ENCODE peak calls at places on chromosomes 11 and 22, in four cellular contexts. O is suprapubic skin, G is heart left ventricle, V is esophagus squamous epithelium. F is an unnamed sample.

GRCh38 chr11:4495487-4495886 is 13.0 kb downstream of the OR52K1 start:
- DNase-seq in O (no peak), G (no peak), V (no peak), F (no peak)

GRCh38 chr11:107196732-107197131 is 178.5 kb upstream of the GUCY1A2 start:
- DNase-seq in O (no peak), G (no peak), V (no peak), F (no peak)

GRCh38 chr11:64864473-64865285 is 13.7 kb downstream of the EHD1 start:
- DNase-seq in O (no peak), G (peak), V (no peak), F (no peak)

GRCh38 chr11:8092587-8093424 is 11.8 kb downstream of the TUB start:
- DNase-seq in O (peak), G (peak), V (no peak), F (peak)

GRCh38 chr22:39148727-39149535 is 3.5 kb downstream of the CBX7 start:
- DNase-seq in O (peak), G (peak), V (no peak), F (no peak)

GRCh38 chr11:116052603-116053537 is 548.7 kb upstream of the CADM1 start:
- DNase-seq in O (no peak), G (no peak), V (no peak), F (no peak)

GRCh38 chr11:22792497-22792896 is 37.1 kb downstream of the SVIP start:
- DNase-seq in O (no peak), G (no peak), V (no peak), F (no peak)

GRCh38 chr11:73625690-73626318 is 20.6 kb upstream of the PLEKHB1 start:
- DNase-seq in O (peak), G (peak), V (no peak), F (peak)

GRCh38 chr11:69884751-69885150 is 65.5 kb upstream of the FGF3 start:
- DNase-seq in O (no peak), G (no peak), V (no peak), F (no peak)

GRCh38 chr11:130561441-130561881 is 113.0 kb downstream of the ADAMTS15 start:
- DNase-seq in O (no peak), G (no peak), V (no peak), F (no peak)

GRCh38 chr22:46563381-46564083 is 26.1 kb upstream of the CELSR1 start:
- DNase-seq in O (peak), G (peak), V (no peak), F (no peak)

GRCh38 chr11:1569251-1569780 is 2.8 kb downstream of the DUSP8 start:
- DNase-seq in O (no peak), G (no peak), V (no peak), F (no peak)

GRCh38 chr11:44751066-44751465 is 24.3 kb downstream of the TSPAN18 start:
- DNase-seq in O (no peak), G (no peak), V (no peak), F (peak)

GRCh38 chr11:9825315-9825714 is 161.4 kb downstream of the SWAP70 start:
- DNase-seq in O (no peak), G (no peak), V (no peak), F (no peak)

GRCh38 chr11:102846292-102846691 is 2.9 kb upstream of the MMP3 start:
- DNase-seq in O (no peak), G (no peak), V (no peak), F (no peak)

GRCh38 chr11:124896821-124897391 is 759 bp downstream of the ROBO4 start:
- DNase-seq in O (no peak), G (peak), V (no peak), F (no peak)

GRCh38 chr22:45335021-45335818 is 25.5 kb downstream of the FAM118A start:
- DNase-seq in O (no peak), G (peak), V (no peak), F (peak)

GRCh38 chr11:95849087-95849825 is 59.0 kb downstream of the CEP57 start:
- DNase-seq in O (no peak), G (peak), V (no peak), F (peak)

GRCh38 chr11:90737328-90738050 is 514.6 kb upstream of the CHORDC1 start:
- DNase-seq in O (no peak), G (no peak), V (no peak), F (no peak)

GRCh38 chr11:129191649-129192048 is 476 bp downstream of the ARHGAP32 start:
- DNase-seq in O (no peak), G (no peak), V (no peak), F (no peak)

GRCh38 chr11:68542617-68543016 is 82.1 kb downstream of the PPP6R3 start:
- DNase-seq in O (no peak), G (no peak), V (no peak), F (no peak)

DNA sequence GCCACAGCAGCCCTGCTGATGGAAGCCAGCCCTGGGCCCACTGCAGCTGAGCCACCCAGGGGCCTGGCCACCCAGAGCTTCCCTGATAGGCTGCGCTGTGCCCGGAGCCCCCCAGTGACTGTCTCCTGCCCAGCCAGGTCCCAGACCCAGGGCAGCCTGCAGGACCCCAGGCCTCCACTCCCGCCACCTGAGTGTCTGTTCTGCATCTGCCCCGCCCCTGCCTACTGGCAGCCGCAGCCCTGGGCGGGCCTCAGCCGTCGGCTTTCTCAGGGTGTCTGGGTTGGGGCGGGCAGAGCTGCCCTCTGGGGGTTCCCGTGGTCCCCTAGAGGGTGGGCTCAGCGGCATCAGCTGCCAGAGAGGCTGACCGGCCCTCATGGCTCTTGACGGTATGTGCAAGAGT is 12.5 kb upstream of the PIM3 start:
- DNase-seq in O (no peak), G (no peak), V (no peak), F (no peak)
- TF ChIP-seq POLR2A in O (no peak), G (no peak), V (no peak), F (no peak)

GRCh38 chr22:36855478-36855877 is 5.3 kb upstream of the NCF4 start:
- DNase-seq in O (no peak), G (no peak), V (no peak), F (no peak)

GRCh38 chr22:36856792-36857135 is 4.0 kb upstream of the NCF4 start:
- DNase-seq in O (no peak), G (no peak), V (no peak), F (no peak)

GRCh38 chr22:36853407-36854099 is 7.3 kb upstream of the NCF4 start:
- DNase-seq in O (peak), G (peak), V (peak), F (peak)

GRCh38 chr22:36858156-36858555 is 2.6 kb upstream of the NCF4 start:
- DNase-seq in O (no peak), G (no peak), V (no peak), F (no peak)

GRCh38 chr22:36856121-36856791 is 4.5 kb upstream of the NCF4 start:
- DNase-seq in O (peak), G (peak), V (peak), F (peak)
- TF ChIP-seq CTCF in O (peak), G (peak), V (peak), F (no peak)

GRCh38 chr11:100726709-100727108 is 39.6 kb downstream of the ARHGAP42 start:
- DNase-seq in O (no peak), G (no peak), V (no peak), F (no peak)
- TF ChIP-seq POLR2A in O (no peak), G (no peak), V (no peak), F (no peak)

GRCh38 chr22:23082534-23083314 is 12.4 kb downstream of the GNAZ start:
- DNase-seq in O (no peak), G (no peak), V (no peak), F (no peak)

GRCh38 chr22:23078462-23078787 is 8.1 kb downstream of the GNAZ start:
- DNase-seq in O (no peak), G (no peak), V (no peak), F (no peak)

GRCh38 chr22:23079240-23079768 is 9.0 kb downstream of the GNAZ start:
- DNase-seq in O (no peak), G (no peak), V (no peak), F (no peak)

GRCh38 chr22:23079814-23080521 is 9.6 kb downstream of the GNAZ start:
- DNase-seq in O (no peak), G (no peak), V (no peak), F (no peak)

DNA sequence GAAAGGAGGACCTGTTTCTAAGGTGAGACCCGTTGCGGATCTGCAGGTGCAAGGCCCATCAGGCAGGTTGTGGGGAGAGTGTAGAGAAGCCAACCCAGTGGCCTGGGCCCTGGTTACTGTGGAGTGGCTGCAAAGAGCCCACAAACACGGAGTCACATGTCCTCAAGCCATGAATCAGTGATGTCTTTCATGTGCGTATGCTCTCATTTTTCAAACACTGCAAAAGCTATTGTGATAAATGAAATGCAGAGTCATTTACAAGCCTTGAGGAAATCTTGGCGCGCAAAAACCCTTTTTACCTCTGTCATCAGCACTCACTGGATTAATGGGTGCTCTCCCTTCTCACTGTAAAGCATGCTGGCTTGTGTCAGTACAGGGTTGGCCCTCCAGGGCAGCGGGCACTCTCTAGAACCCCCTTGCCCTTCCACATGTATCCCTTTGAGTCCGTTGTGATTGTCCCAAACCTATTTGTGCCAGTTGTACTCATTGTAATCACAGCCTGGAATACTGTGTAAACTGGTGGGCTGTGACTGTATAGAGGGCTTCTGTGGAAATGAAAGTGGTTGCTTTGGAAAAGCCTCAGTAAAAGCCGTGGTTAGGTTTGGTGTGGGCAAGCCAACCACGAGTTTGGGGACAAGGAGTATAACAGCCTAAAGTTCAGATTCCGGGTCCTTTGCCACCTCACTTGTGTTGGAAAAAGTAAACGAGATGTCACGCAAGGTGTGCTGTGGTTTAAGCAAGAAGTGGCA is 10.4 kb downstream of the GNAZ start:
- DNase-seq in O (no peak), G (no peak), V (no peak), F (no peak)
- TF ChIP-seq CTCF in O (no peak), G (no peak), V (no peak), F (no peak)

DNA sequence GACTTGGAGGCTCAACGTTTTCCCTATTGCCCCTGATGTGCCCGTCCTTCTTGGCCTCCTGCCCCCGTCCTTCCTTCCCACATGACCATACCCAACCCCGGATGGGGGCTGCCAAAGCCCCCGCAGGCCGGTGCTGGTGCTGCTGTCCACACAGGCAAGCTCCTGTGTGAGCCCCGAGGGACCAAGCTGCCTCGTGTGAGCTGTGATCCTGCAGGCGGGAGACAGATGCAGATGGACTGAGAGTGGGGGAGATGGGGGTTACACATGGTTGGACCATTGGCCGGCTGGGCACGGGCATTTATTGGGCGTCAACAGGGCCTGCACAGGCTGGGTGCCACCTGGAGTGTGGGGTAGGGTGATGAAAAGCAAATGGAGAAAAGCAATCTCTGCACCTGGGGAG is 313.2 kb upstream of the B3GAT1 start:
- DNase-seq in O (no peak), G (no peak), V (no peak), F (no peak)
- TF ChIP-seq POLR2A in O (no peak), G (no peak), V (no peak), F (no peak)

DNA sequence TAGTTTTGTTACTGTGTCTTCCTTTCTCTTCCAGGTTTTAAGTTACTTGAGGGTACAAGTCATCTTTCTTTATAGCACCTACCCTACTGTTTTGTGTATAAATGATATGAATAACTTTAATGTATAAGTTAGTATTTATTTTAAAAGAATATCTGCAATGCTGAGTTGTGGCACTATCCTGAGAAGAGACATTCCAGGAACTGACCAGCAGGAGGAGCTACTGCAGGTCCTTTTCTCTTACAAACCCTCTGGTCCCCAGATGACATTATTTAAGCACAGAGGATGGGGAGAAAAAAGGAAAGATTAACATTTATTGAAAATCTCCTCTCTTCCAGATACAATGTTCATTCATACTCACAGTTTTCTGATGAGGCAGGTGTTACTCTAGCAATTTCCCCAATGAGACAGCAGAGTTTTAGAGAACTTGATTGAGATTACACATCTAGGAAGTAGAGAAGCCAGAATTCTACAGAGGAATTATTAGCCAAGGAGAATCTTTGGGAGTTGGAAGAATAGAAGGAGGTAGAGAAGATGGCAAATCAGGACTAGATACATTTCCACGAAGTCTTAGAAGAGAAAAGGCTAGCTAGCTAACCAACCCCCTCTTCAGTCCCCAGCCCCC is 541.2 kb upstream of the API5 start:
- DNase-seq in O (no peak), G (no peak), V (no peak), F (no peak)
- TF ChIP-seq CTCF in O (peak), G (peak), V (no peak), F (no peak)

DNA sequence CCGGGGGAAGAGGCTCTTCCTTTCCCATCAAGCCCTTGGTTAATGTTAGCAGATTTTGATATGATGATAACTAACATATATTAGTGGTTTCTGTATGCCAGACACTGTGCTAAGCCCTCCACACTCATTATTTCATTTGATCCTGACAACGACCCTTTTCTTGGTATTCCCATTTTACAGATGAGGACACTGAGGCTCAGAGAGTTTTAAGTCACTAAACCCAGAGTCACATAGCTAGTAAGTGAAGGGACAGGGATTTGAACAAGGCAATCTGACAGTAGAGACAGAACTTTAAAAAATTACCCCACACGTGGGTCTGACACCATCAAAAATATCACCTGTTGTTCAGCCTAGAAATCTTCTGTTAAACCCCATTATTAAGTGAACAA is 22.4 kb downstream of the POU2AF1 start:
- DNase-seq in O (no peak), G (no peak), V (no peak), F (peak)
- TF ChIP-seq POLR2A in O (no peak), G (no peak), V (no peak), F (no peak)

GRCh38 chr11:114257621-114258558 is 38.3 kb upstream of the NNMT start:
- DNase-seq in O (peak), G (peak), V (no peak), F (peak)
- TF ChIP-seq CTCF in O (no peak), G (peak), V (no peak), F (no peak)

F was measured in lower leg skin.